ENCODE peak calls at places on chromosomes 5 and 9, in nine cellular contexts. I is H1, D is colonic mucosa, U is tibial nerve, G is uterus, V is fibroblast of lung, Y is upper lobe of left lung, X is suprapubic skin, O is heart right ventricle. L is an unnamed sample.
A peak's percentile ranks its signal among the peaks of the same experiment; 100 is the strongest.

GRCh38 chr5:90898330-90899013 is 339.9 kb downstream of the ADGRV1 start:
- DNase-seq in G (no peak), U (no peak), I (no peak), O (no peak), V (peak; percentile 15), X (no peak), Y (no peak), D (no peak), L (no peak)

GRCh38 chr5:36535837-36536236 is 70.6 kb upstream of the SLC1A3 start:
- DNase-seq in G (no peak), Y (no peak), I (no peak), O (no peak), D (no peak), U (no peak), X (no peak), V (no peak), L (no peak)

GRCh38 chr5:132059696-132060500 is 557 bp upstream of the IL3 start:
- DNase-seq in X (peak; percentile 40), O (no peak), I (no peak), Y (no peak), D (no peak), V (no peak), G (peak; percentile 9), U (peak; percentile 5), L (no peak)

GRCh38 chr5:144187699-144188294 is 17.1 kb downstream of the KCTD16 start:
- DNase-seq in O (peak; percentile 17), V (peak; percentile 98), I (no peak), X (no peak), G (peak; percentile 22), D (peak; percentile 59), U (no peak), Y (peak; percentile 73), L (no peak)

GRCh38 chr5:88879724-88880123 is 3.3 kb downstream of the MEF2C start:
- DNase-seq in V (no peak), X (no peak), Y (no peak), U (no peak), O (no peak), D (no peak), G (no peak), I (no peak), L (no peak)

GRCh38 chr5:146877783-146878470 is 630 bp downstream of the PPP2R2B start:
- DNase-seq in U (no peak), I (no peak), D (no peak), G (no peak), Y (no peak), O (peak; percentile 4), X (no peak), V (no peak), L (no peak)

GRCh38 chr9:4796530-4796929 is 3.8 kb downstream of the RCL1 start:
- DNase-seq in V (no peak), D (no peak), Y (no peak), I (no peak), X (no peak), O (no peak), U (no peak), G (no peak), L (no peak)

GRCh38 chr5:38453506-38453905 is 102.9 kb downstream of the LIFR start:
- DNase-seq in O (no peak), X (no peak), Y (no peak), U (no peak), V (no peak), D (no peak), G (no peak), I (no peak), L (no peak)

GRCh38 chr9:131018621-131019020 is 9.6 kb downstream of the LAMC3 start:
- DNase-seq in O (no peak), V (no peak), G (no peak), D (no peak), X (no peak), U (no peak), Y (no peak), I (no peak), L (no peak)

GRCh38 chr5:113806823-113807222 is 293.3 kb downstream of the YTHDC2 start:
- DNase-seq in Y (peak; percentile 35), D (no peak), I (no peak), U (no peak), G (peak; percentile 26), V (peak; percentile 21), X (no peak), O (no peak), L (no peak)

GRCh38 chr9:114087721-114088120 is 9.6 kb upstream of the AMBP start:
- DNase-seq in U (no peak), X (no peak), Y (peak; percentile 14), O (no peak), D (no peak), G (no peak), I (no peak), V (no peak), L (no peak)

GRCh38 chr9:6384732-6385131 is 28.3 kb upstream of the UHRF2 start:
- DNase-seq in O (no peak), Y (no peak), I (no peak), D (no peak), G (no peak), U (no peak), X (no peak), V (no peak), L (no peak)

GRCh38 chr9:126844085-126844484 is 16.4 kb upstream of the ZBTB34 start:
- DNase-seq in D (no peak), X (no peak), O (no peak), Y (no peak), I (no peak), U (no peak), V (peak; percentile 65), G (no peak), L (no peak)

GRCh38 chr9:676780-677458 is 164.6 kb upstream of the DMRT1 start:
- DNase-seq in X (no peak), U (no peak), Y (no peak), G (no peak), O (no peak), V (no peak), I (no peak), D (no peak), L (no peak)

GRCh38 chr5:112036206-112036605 is 279.2 kb upstream of the NREP start:
- DNase-seq in Y (no peak), I (no peak), D (no peak), V (no peak), O (no peak), X (no peak), U (no peak), G (no peak), L (no peak)

GRCh38 chr9:20303066-20303465 is 319.2 kb downstream of the MLLT3 start:
- DNase-seq in U (no peak), X (no peak), O (no peak), V (peak; percentile 22), Y (no peak), I (no peak), D (no peak), G (no peak), L (no peak)
- H3K4me3 ChIP-seq in U (no peak overlapping the region), X (no peak overlapping the region), O (no peak overlapping the region), V (no peak overlapping the region), Y (no peak overlapping the region), I (no peak overlapping the region), D (no peak overlapping the region), G (no peak overlapping the region), L (no peak overlapping the region)

GRCh38 chr9:122338536-122338935 is 32.3 kb upstream of the PTGS1 start:
- DNase-seq in I (no peak), O (no peak), V (no peak), G (no peak), U (no peak), D (no peak), X (no peak), Y (no peak), L (no peak)

GRCh38 chr9:122339579-122339978 is 31.2 kb upstream of the PTGS1 start:
- DNase-seq in Y (no peak), O (no peak), D (no peak), U (no peak), G (no peak), X (no peak), V (no peak), I (no peak), L (no peak)

GRCh38 chr9:122340161-122340560 is 30.7 kb upstream of the PTGS1 start:
- DNase-seq in U (no peak), V (no peak), Y (no peak), I (no peak), G (no peak), O (no peak), X (no peak), D (no peak), L (no peak)

GRCh38 chr9:122337561-122337939 is 33.3 kb upstream of the PTGS1 start:
- DNase-seq in U (no peak), D (no peak), I (no peak), Y (no peak), O (no peak), G (no peak), X (no peak), V (no peak), L (no peak)

GRCh38 chr9:122338989-122339388 is 31.8 kb upstream of the PTGS1 start:
- DNase-seq in D (no peak), O (no peak), V (no peak), I (no peak), U (no peak), X (no peak), Y (no peak), G (no peak), L (no peak)
- H3K4me1 ChIP-seq in D (no peaks in the 10 kb centered on the region), O (no peaks in the 10 kb centered on the region), V (no peaks in the 10 kb centered on the region), I (peaks cover 18% of the 10 kb centered on the region), U (no peaks in the 10 kb centered on the region), X (no peaks in the 10 kb centered on the region), Y (no peaks in the 10 kb centered on the region), G (no peaks in the 10 kb centered on the region), L (peaks cover 13% of the 10 kb centered on the region)

GRCh38 chr5:175443514-175444059 is 395 bp downstream of the DRD1 start:
- DNase-seq in G (no peak), Y (no peak), O (no peak), U (no peak), X (no peak), D (no peak), V (peak; percentile 26), I (no peak), L (no peak)
- H3K4me3 ChIP-seq in G (no peak overlapping the region), Y (peak overlapping the region; percentile 28), O (no peak overlapping the region), U (peak overlapping the region; percentile 35), X (peak overlapping the region; percentile 35), D (no peak overlapping the region), V (peak overlapping the region; percentile 41), I (peak overlapping the region; percentile 26), L (peak overlapping the region; percentile 35)

GRCh38 chr5:176650354-176650884 is 3.1 kb downstream of the TSPAN17 start:
- DNase-seq in Y (no peak), U (no peak), O (no peak), V (no peak), X (no peak), D (no peak), G (no peak), I (no peak), L (no peak)
- H3K4me1 ChIP-seq in Y (peaks cover 27% of the 10 kb centered on the region), U (peaks cover 14% of the 10 kb centered on the region), O (peaks cover 11% of the 10 kb centered on the region), V (peaks cover 15% of the 10 kb centered on the region), X (peaks cover 29% of the 10 kb centered on the region), D (peaks cover 11% of the 10 kb centered on the region), G (no peaks in the 10 kb centered on the region), I (peaks cover 14% of the 10 kb centered on the region), L (peaks cover 2% of the 10 kb centered on the region)

DNA sequence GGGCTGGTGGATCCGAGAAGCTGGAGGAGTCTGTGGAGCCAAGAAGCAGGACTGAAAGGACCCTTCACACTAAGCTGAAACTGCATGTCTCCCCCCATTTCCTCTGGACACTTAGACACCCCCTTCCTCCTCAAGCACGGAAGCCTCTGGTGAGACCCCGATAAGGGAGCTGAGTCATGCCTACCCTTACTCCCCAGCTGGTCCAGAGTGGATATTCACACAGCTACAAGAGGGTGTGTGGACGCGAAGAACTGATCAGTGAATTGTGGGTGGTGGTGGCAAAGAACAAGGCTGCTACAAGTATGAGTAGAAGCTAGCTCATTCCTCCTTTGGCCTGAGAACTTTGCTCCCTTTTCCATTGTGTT is 4.3 kb downstream of the TLN1 start:
- DNase-seq in Y (no peak), I (no peak), U (no peak), D (no peak), O (no peak), G (no peak), V (no peak), X (no peak), L (no peak)
- H3K4me3 ChIP-seq in Y (peak overlapping the region; percentile 11), I (no peak overlapping the region), U (peak overlapping the region; percentile 33), D (no peak overlapping the region), O (peak overlapping the region; percentile 88), G (peak overlapping the region; percentile 84), V (peak overlapping the region; percentile 95), X (peak overlapping the region; percentile 65), L (no peak overlapping the region)

L was measured in iPS DF 6.9.